ENCODE peak calls at places on chromosomes 5 and 9, in seven cellular contexts. Z is fibroblast of pulmonary artery; V is NCI-H2107; K is cardiac muscle cell; I is activated CD8-positive, alpha-beta T cell treated with anti-CD3 and anti-CD28 coated beads for 36 hours; W is H4; J is NCI-H2081. R is an unnamed sample.

GRCh38 chr5:40238066-40238745 is 441.5 kb upstream of the PTGER4 start:
- DNase-seq in I (no peak), K (no peak), J (no peak), W (no peak), V (no peak), Z (no peak), R (no peak)

GRCh38 chr5:104189909-104190308 is 627.3 kb upstream of the NUDT12 start:
- DNase-seq in J (no peak), W (peak), V (no peak), Z (peak), I (no peak), K (no peak), R (no peak)

GRCh38 chr5:87845734-87846133 is 422.9 kb downstream of the TMEM161B start:
- DNase-seq in W (no peak), Z (no peak), I (no peak), K (no peak), V (no peak), J (no peak), R (no peak)

GRCh38 chr5:55344392-55344992 is 36.7 kb downstream of the MTREX start:
- DNase-seq in J (peak), K (peak), W (peak), V (no peak), Z (peak), I (peak), R (peak)

GRCh38 chr5:96788112-96788749 is 19.5 kb downstream of the ERAP1 start:
- DNase-seq in W (no peak), J (peak), Z (peak), V (no peak), I (peak), K (no peak), R (no peak)

GRCh38 chr5:140131967-140132409 is 6.3 kb downstream of the IGIP start:
- DNase-seq in V (no peak), W (peak), J (no peak), K (no peak), Z (peak), I (peak), R (peak)

GRCh38 chr5:134521831-134522230 is 3.6 kb upstream of the JADE2 start:
- DNase-seq in W (no peak), V (no peak), J (no peak), Z (no peak), I (no peak), K (no peak), R (no peak)

GRCh38 chr5:28082610-28083009 is 1044.2 kb upstream of the CDH9 start:
- DNase-seq in W (no peak), I (no peak), K (no peak), V (no peak), J (no peak), Z (no peak), R (no peak)

GRCh38 chr9:112059145-112059979 is 115.7 kb downstream of the SUSD1 start:
- DNase-seq in I (no peak), J (no peak), K (no peak), Z (peak), W (peak), V (no peak), R (peak)

GRCh38 chr9:93874242-93874641 is 80.9 kb downstream of the BARX1 start:
- DNase-seq in V (no peak), J (no peak), Z (no peak), K (no peak), W (no peak), I (no peak), R (no peak)

GRCh38 chr5:22541037-22541436 is 312.1 kb downstream of the CDH12 start:
- DNase-seq in K (peak), W (no peak), I (no peak), Z (no peak), V (peak), J (peak), R (no peak)

GRCh38 chr5:172597755-172598155 is 43.3 kb upstream of the NEURL1B start:
- DNase-seq in W (no peak), V (no peak), Z (no peak), I (no peak), K (no peak), J (no peak), R (no peak)

GRCh38 chr5:149838881-149839739 is 105.5 kb downstream of the PDE6A start:
- DNase-seq in W (no peak), Z (peak), K (no peak), J (no peak), I (no peak), V (no peak), R (no peak)

R was measured in SK-MEL-5.